ENCODE peak calls at places on chromosome 19, in four cellular contexts. One of them, this sample, is unnamed.

GRCh38 chr19:4019578-4019977 is 12.0 kb downstream of the PIAS4 start:
- DNase-seq in cardiac muscle cell: no peak
- DNase-seq in lung: no peak
- DNase-seq in SK-N-SH: no peak
- DNase-seq in this sample: no peak

GRCh38 chr19:5615756-5616327 is 6.7 kb downstream of the SAFB2 start:
- DNase-seq in SK-N-SH: no peak
- DNase-seq in cardiac muscle cell: no peak
- DNase-seq in lung: no peak
- DNase-seq in this sample: no peak

GRCh38 chr19:9958451-9958850 is 22.1 kb upstream of the OLFM2 start:
- DNase-seq in lung: no peak
- DNase-seq in SK-N-SH: no peak
- DNase-seq in cardiac muscle cell: no peak
- DNase-seq in this sample: no peak

GRCh38 chr19:11821474-11821873 is 7.4 kb downstream of the ZNF440 start:
- DNase-seq in SK-N-SH: no peak
- DNase-seq in cardiac muscle cell: no peak
- DNase-seq in lung: no peak
- DNase-seq in this sample: no peak

GRCh38 chr19:16366433-16367268 is 42.0 kb downstream of the KLF2 start:
- DNase-seq in cardiac muscle cell: no peak
- DNase-seq in SK-N-SH: no peak
- DNase-seq in lung: no peak
- DNase-seq in this sample: no peak

GRCh38 chr19:49997709-49998108 is 27.5 kb downstream of the VRK3 start:
- DNase-seq in cardiac muscle cell: peak; percentile 30
- DNase-seq in SK-N-SH: peak; percentile 78
- DNase-seq in lung: no peak
- DNase-seq in this sample: peak; percentile 81

GRCh38 chr19:994516-994915 is 5.7 kb upstream of the GRIN3B start:
- DNase-seq in cardiac muscle cell: no peak
- DNase-seq in SK-N-SH: no peak
- DNase-seq in lung: no peak
- DNase-seq in this sample: no peak

GRCh38 chr19:56091066-56091490 is 30.0 kb downstream of the ZNF787 start:
- DNase-seq in lung: no peak
- DNase-seq in cardiac muscle cell: no peak
- DNase-seq in SK-N-SH: no peak
- DNase-seq in this sample: no peak

GRCh38 chr19:41479757-41480191 is 36.8 kb downstream of the ERICH4 start:
- DNase-seq in lung: peak; percentile 38
- DNase-seq in SK-N-SH: no peak
- DNase-seq in cardiac muscle cell: no peak
- DNase-seq in this sample: no peak

GRCh38 chr19:33685541-33685940 is 63.8 kb downstream of the CHST8 start:
- DNase-seq in SK-N-SH: peak; percentile 73
- DNase-seq in cardiac muscle cell: no peak
- DNase-seq in lung: no peak
- DNase-seq in this sample: peak; percentile 18

GRCh38 chr19:10193666-10194499 is 870 bp downstream of the DNMT1 start:
- DNase-seq in lung: no peak
- DNase-seq in SK-N-SH: no peak
- DNase-seq in cardiac muscle cell: no peak
- DNase-seq in this sample: no peak

GRCh38 chr19:51531349-51532315 is at the start of gene SIGLEC6:
- DNase-seq in lung: peak; percentile 54
- DNase-seq in cardiac muscle cell: no peak
- DNase-seq in SK-N-SH: no peak
- DNase-seq in this sample: peak; percentile 53

GRCh38 chr19:47081095-47081494 is 32.5 kb downstream of the ZC3H4 start:
- DNase-seq in cardiac muscle cell: no peak
- DNase-seq in lung: no peak
- DNase-seq in SK-N-SH: no peak
- DNase-seq in this sample: no peak

GRCh38 chr19:5867201-5868136 is 2.9 kb downstream of the FUT5 start:
- DNase-seq in cardiac muscle cell: no peak
- DNase-seq in lung: no peak
- DNase-seq in SK-N-SH: no peak
- DNase-seq in this sample: no peak

GRCh38 chr19:58182577-58182988 is 278 bp upstream of the ZNF274 start:
- DNase-seq in lung: no peak
- DNase-seq in SK-N-SH: peak; percentile 90
- DNase-seq in cardiac muscle cell: no peak
- DNase-seq in this sample: no peak

GRCh38 chr19:47411101-47411500 is 8.2 kb downstream of the MEIS3 start:
- DNase-seq in SK-N-SH: no peak
- DNase-seq in cardiac muscle cell: no peak
- DNase-seq in lung: no peak
- DNase-seq in this sample: no peak

GRCh38 chr19:17216058-17216670 is 1.0 kb downstream of the USE1 start:
- DNase-seq in cardiac muscle cell: no peak
- DNase-seq in SK-N-SH: peak; percentile 66
- DNase-seq in lung: no peak
- DNase-seq in this sample: no peak

GRCh38 chr19:39469567-39469966 is 11.1 kb upstream of the TIMM50 start:
- DNase-seq in lung: no peak
- DNase-seq in SK-N-SH: no peak
- DNase-seq in cardiac muscle cell: no peak
- DNase-seq in this sample: no peak

GRCh38 chr19:39467941-39468340 is 12.7 kb upstream of the TIMM50 start:
- DNase-seq in SK-N-SH: no peak
- DNase-seq in cardiac muscle cell: no peak
- DNase-seq in lung: no peak
- DNase-seq in this sample: no peak

GRCh38 chr19:39469036-39469435 is 11.6 kb upstream of the TIMM50 start:
- DNase-seq in lung: no peak
- DNase-seq in cardiac muscle cell: no peak
- DNase-seq in SK-N-SH: no peak
- DNase-seq in this sample: peak; percentile 64

GRCh38 chr19:39463403-39463802 is 17.2 kb upstream of the TIMM50 start:
- DNase-seq in cardiac muscle cell: no peak
- DNase-seq in lung: no peak
- DNase-seq in SK-N-SH: no peak
- DNase-seq in this sample: no peak

GRCh38 chr19:39465956-39466747 is 14.5 kb upstream of the TIMM50 start:
- DNase-seq in lung: no peak
- DNase-seq in SK-N-SH: no peak
- DNase-seq in cardiac muscle cell: no peak
- DNase-seq in this sample: no peak
- H3K9me3 ChIP-seq in lung: no peaks in the 10 kb centered on the region
- H3K9me3 ChIP-seq in SK-N-SH: no peaks in the 10 kb centered on the region
- H3K9me3 ChIP-seq in cardiac muscle cell: no peaks in the 10 kb centered on the region
- H3K9me3 ChIP-seq in this sample: no peaks in the 10 kb centered on the region

GRCh38 chr19:38024991-38025716 is 118.1 kb downstream of the SIPA1L3 start:
- DNase-seq in cardiac muscle cell: no peak
- DNase-seq in lung: no peak
- DNase-seq in SK-N-SH: no peak
- DNase-seq in this sample: peak; percentile 84
- H3K27ac ChIP-seq in cardiac muscle cell: peak overlapping the region; percentile 43
- H3K27ac ChIP-seq in lung: no peak overlapping the region
- H3K27ac ChIP-seq in SK-N-SH: no peak overlapping the region
- H3K27ac ChIP-seq in this sample: no peak overlapping the region

GRCh38 chr19:27672309-27673047 is 1540.5 kb downstream of the UQCRFS1 start:
- DNase-seq in SK-N-SH: no peak
- DNase-seq in cardiac muscle cell: no peak
- DNase-seq in lung: no peak
- DNase-seq in this sample: peak; percentile 5
- H3K9me3 ChIP-seq in SK-N-SH: no peaks in the 10 kb centered on the region
- H3K9me3 ChIP-seq in cardiac muscle cell: no peaks in the 10 kb centered on the region
- H3K9me3 ChIP-seq in lung: no peaks in the 10 kb centered on the region
- H3K9me3 ChIP-seq in this sample: peaks cover 73% of the 10 kb centered on the region

GRCh38 chr19:48715276-48715675 is 4.2 kb downstream of the MAMSTR start:
- DNase-seq in SK-N-SH: no peak
- DNase-seq in cardiac muscle cell: no peak
- DNase-seq in lung: no peak
- DNase-seq in this sample: peak; percentile 53
- H3K27ac ChIP-seq in SK-N-SH: no peak overlapping the region
- H3K27ac ChIP-seq in cardiac muscle cell: no peak overlapping the region
- H3K27ac ChIP-seq in lung: no peak overlapping the region
- H3K27ac ChIP-seq in this sample: no peak overlapping the region

DNA sequence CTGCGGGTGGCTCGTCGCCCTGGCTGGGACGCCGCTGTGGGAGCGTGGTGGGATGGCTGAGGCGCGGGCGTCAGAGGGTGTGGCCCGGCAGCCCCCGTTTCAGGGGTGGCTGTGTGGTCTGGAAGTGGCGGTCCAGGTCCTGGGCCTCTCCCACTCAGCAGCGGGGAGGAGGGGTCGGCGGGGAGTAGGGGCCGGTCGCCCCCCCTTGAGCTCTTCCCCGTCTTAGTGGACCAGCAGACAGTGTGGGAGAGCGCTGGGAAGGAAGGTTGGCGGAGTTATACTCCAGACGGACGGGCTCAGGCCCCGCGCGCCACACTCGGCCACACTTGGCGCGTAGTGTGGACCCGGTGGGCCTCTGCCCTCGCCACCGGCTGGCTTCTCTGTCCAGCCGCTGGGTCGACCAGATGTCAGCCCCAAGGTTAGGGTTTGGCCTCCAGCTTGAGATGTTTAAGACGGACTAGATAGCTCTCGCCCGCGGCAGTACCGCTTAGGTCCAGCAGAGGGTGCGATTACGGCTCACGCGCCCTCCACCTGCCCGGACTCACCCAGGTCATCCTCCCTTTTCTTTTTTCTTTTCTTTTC is 21.7 kb upstream of the ZNF429 start:
- DNase-seq in lung: peak; percentile 42
- DNase-seq in cardiac muscle cell: peak; percentile 37
- DNase-seq in SK-N-SH: peak; percentile 85
- DNase-seq in this sample: peak; percentile 93
- H3K9me3 ChIP-seq in lung: no peaks in the 10 kb centered on the region
- H3K9me3 ChIP-seq in cardiac muscle cell: no peaks in the 10 kb centered on the region
- H3K9me3 ChIP-seq in SK-N-SH: no peaks in the 10 kb centered on the region
- H3K9me3 ChIP-seq in this sample: peaks cover 3% of the 10 kb centered on the region

DNA sequence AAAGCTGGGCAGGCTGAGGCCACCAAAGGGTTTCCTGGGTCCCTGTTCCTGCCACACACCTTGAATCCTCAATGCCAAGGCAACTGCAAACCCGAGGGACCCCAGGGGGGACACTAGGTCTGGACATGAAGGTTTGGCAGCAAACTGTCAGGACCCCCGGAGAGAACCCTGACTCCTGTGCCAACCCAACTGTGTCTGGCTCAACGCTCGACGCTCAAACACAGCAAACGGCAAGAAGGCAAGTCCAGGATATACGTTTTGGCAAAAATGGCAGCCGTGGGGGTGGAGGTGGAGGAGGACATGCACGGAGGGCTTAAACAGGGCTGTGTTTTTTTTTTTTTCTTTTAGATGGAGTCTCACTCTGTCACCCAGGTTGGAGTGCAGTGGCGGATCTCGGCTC is 73.0 kb downstream of the GADD45B start:
- DNase-seq in SK-N-SH: no peak
- DNase-seq in cardiac muscle cell: no peak
- DNase-seq in lung: no peak
- DNase-seq in this sample: no peak
- H3K27ac ChIP-seq in SK-N-SH: no peak overlapping the region
- H3K27ac ChIP-seq in cardiac muscle cell: no peak overlapping the region
- H3K27ac ChIP-seq in lung: no peak overlapping the region
- H3K27ac ChIP-seq in this sample: no peak overlapping the region

This sample was measured in endodermal cell.